ENCODE peak calls at places on chromosomes 16 and 17, in five cellular contexts. U is H1; K is aorta; H is effector memory CD4-positive, alpha-beta T cell; Y is A549. Z is an unnamed sample. For H3K4me1, the result is how much of the 10 kb centered on the place peaks cover.

GRCh38 chr16:85872666-85873561 is 26.0 kb upstream of the IRF8 start:
- DNase-seq in U (no peak), K (peak), H (no peak), Y (no peak), Z (no peak)

GRCh38 chr16:75624921-75625334 is 1.8 kb upstream of the ADAT1 start:
- DNase-seq in U (no peak), K (no peak), H (no peak), Y (peak), Z (no peak)

GRCh38 chr17:17691468-17692263 is 10.4 kb downstream of the RAI1 start:
- DNase-seq in U (no peak), K (no peak), H (no peak), Y (no peak), Z (no peak)

GRCh38 chr17:50144845-50145531 is 5.5 kb downstream of the PPP1R9B start:
- DNase-seq in U (no peak), K (no peak), H (no peak), Y (no peak), Z (no peak)

GRCh38 chr16:62882552-62883221 is 846.4 kb upstream of the CDH8 start:
- DNase-seq in U (no peak), K (no peak), H (no peak), Y (no peak), Z (no peak)

GRCh38 chr16:860891-861290 is 60.4 kb upstream of the GNG13 start:
- DNase-seq in U (no peak), K (no peak), H (no peak), Y (no peak), Z (no peak)

GRCh38 chr16:14375132-14375491 is 254.9 kb downstream of the PARN start:
- DNase-seq in U (no peak), K (no peak), H (no peak), Y (no peak), Z (no peak)

GRCh38 chr16:11669380-11670146 is 1.3 kb downstream of the SNN start:
- DNase-seq in U (no peak), K (peak), H (no peak), Y (no peak), Z (no peak)

GRCh38 chr16:4116328-4117249 is at the start of gene ADCY9:
- DNase-seq in U (peak), K (peak), H (peak), Y (peak), Z (peak)

GRCh38 chr17:68036304-68037147 is 991 bp downstream of the KPNA2 start:
- DNase-seq in U (no peak), K (no peak), H (no peak), Y (no peak), Z (no peak)

GRCh38 chr16:75317101-75317522 is 65.7 kb upstream of the BCAR1 start:
- DNase-seq in U (no peak), K (no peak), H (no peak), Y (no peak), Z (no peak)

GRCh38 chr17:61404702-61405046 is 5.0 kb downstream of the TBX2 start:
- DNase-seq in U (peak), K (peak), H (no peak), Y (no peak), Z (no peak)

GRCh38 chr17:1928976-1929375 is 96.2 kb downstream of the RTN4RL1 start:
- DNase-seq in U (no peak), K (no peak), H (no peak), Y (no peak), Z (no peak)

GRCh38 chr17:47895254-47895855 is 681 bp upstream of the SP2 start:
- DNase-seq in U (no peak), K (no peak), H (peak), Y (peak), Z (no peak)

GRCh38 chr17:5122586-5123342 is 6.9 kb downstream of the USP6 start:
- DNase-seq in U (peak), K (no peak), H (no peak), Y (no peak), Z (no peak)

GRCh38 chr17:44557653-44558285 is 485 bp downstream of the FZD2 start:
- DNase-seq in U (peak), K (peak), H (no peak), Y (peak), Z (no peak)

GRCh38 chr17:76545918-76546555 is 6.2 kb downstream of the PRCD start:
- DNase-seq in U (no peak), K (no peak), H (no peak), Y (no peak), Z (no peak)

GRCh38 chr17:27810902-27811557 is 10.7 kb upstream of the NOS2 start:
- DNase-seq in U (no peak), K (no peak), H (no peak), Y (peak), Z (no peak)

GRCh38 chr17:35489944-35490343 is 41.4 kb upstream of the SLFN13 start:
- DNase-seq in U (peak), K (no peak), H (no peak), Y (no peak), Z (no peak)

GRCh38 chr17:8226536-8227237 is 16.3 kb upstream of the AURKB start:
- DNase-seq in U (peak), K (peak), H (no peak), Y (peak), Z (no peak)

GRCh38 chr16:10518479-10519041 is 61.8 kb downstream of the EMP2 start:
- DNase-seq in U (no peak), K (no peak), H (no peak), Y (no peak), Z (no peak)

GRCh38 chr17:21291862-21292261 is 7.4 kb downstream of the MAP2K3 start:
- DNase-seq in U (no peak), K (no peak), H (no peak), Y (no peak), Z (no peak)

GRCh38 chr17:62653831-62654829 is 26.7 kb downstream of the MRC2 start:
- DNase-seq in U (no peak), K (peak), H (no peak), Y (no peak), Z (no peak)

GRCh38 chr16:16992986-16993783 is 477.6 kb downstream of the XYLT1 start:
- DNase-seq in U (no peak), K (no peak), H (no peak), Y (no peak), Z (peak)

GRCh38 chr17:17380156-17380925 is 77.2 kb downstream of the NT5M start:
- DNase-seq in U (no peak), K (no peak), H (no peak), Y (no peak), Z (no peak)

GRCh38 chr16:74862743-74863244 is 88.2 kb upstream of the FA2H start:
- DNase-seq in U (no peak), K (no peak), H (no peak), Y (peak), Z (peak)

GRCh38 chr17:33905338-33905800 is 349.7 kb upstream of the CCL2 start:
- DNase-seq in U (no peak), K (no peak), H (no peak), Y (no peak), Z (no peak)

GRCh38 chr17:62616993-62617893 is 10.2 kb upstream of the MRC2 start:
- DNase-seq in U (peak), K (no peak), H (no peak), Y (no peak), Z (no peak)

GRCh38 chr17:75490953-75491649 is 24.2 kb downstream of the CASKIN2 start:
- DNase-seq in U (no peak), K (no peak), H (no peak), Y (no peak), Z (no peak)

DNA sequence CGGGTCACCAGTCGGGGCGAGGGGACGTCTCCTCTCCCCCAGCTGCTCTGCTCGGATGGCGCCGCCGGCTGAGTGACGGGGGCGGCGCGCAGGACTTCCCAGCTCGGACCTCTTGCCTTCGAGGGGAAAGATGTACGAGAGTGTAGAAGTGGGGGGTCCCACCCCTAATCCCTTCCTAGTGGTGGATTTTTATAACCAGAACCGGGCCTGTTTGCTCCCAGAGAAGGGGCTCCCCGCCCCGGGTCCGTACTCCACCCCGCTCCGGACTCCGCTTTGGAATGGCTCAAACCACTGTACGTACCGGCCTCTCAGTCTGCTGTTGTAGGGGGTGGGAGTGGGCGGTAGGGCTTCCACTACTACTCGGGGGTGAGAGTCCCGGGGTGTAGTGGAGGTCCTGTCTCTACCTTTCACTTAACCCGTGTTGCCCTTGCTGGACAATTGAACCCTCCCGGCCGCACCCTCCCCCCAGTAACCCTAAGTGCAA is 21.9 kb downstream of the GJD3 start:
- DNase-seq in U (peak), K (no peak), H (no peak), Y (no peak), Z (no peak)
- H3K4me3 ChIP-seq in U (peak), K (peak), H (peak), Y (peak), Z (peak)

GRCh38 chr17:82242698-82242976 is 13.8 kb downstream of the SLC16A3 start:
- DNase-seq in U (no peak), K (no peak), H (no peak), Y (no peak), Z (no peak)
- H3K4me1 ChIP-seq in U (under half), K (under half), H (under half), Y (half or more), Z (under half)

GRCh38 chr17:42459983-42460300 is 1.3 kb downstream of the ATP6V0A1 start:
- DNase-seq in U (no peak), K (no peak), H (no peak), Y (peak), Z (no peak)

GRCh38 chr17:42456223-42457106 is 2.2 kb upstream of the ATP6V0A1 start:
- DNase-seq in U (no peak), K (no peak), H (no peak), Y (peak), Z (no peak)

GRCh38 chr17:42459256-42459982 is 741 bp downstream of the ATP6V0A1 start:
- DNase-seq in U (no peak), K (peak), H (no peak), Y (peak), Z (no peak)

GRCh38 chr17:42458497-42459255 is at the start of gene ATP6V0A1:
- DNase-seq in U (peak), K (peak), H (peak), Y (peak), Z (peak)

GRCh38 chr17:42457107-42457787 is 1.4 kb upstream of the ATP6V0A1 start:
- DNase-seq in U (no peak), K (no peak), H (no peak), Y (no peak), Z (no peak)
- H3K27ac ChIP-seq in U (no peak), K (no peak), H (peak), Y (peak), Z (peak)

DNA sequence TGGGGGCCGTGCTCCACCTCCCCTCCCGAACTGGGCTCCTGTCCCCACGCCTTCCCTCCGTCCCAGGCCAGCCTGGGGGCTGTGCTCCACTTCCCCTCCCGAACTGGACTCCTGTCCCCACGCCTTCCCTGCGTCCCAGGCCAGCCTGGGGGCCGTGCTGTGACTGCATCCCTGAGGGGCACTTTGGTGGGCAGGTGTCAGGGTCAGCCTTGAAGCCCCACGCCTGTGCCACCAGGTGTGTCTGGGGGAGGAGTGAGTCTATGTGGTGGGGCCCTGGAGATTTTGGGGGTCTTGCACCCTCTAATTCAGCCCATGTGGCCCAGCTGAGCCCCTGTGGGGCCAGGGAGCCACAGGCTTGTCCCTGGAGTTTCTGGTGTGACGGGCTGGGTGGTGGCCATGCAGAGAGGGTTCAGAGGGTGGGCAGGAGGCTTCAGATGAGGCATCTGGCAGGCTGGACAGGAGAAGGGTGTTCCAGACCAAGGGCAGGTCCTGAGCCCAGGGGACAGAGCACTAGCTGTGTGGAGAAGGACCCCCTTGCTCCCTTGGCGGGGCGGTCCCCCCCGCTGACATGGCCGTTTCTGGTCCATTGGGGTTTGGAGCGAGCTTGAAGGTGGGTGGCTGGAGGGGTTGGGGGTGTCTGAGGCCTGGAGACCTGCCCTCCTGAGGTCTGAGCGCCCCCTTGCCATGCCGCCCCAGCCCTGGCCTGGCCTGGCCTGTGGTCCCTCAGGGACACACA is 8.2 kb downstream of the NHERF2 start:
- DNase-seq in U (no peak), K (no peak), H (no peak), Y (no peak), Z (no peak)
- H3K4me3 ChIP-seq in U (no peak), K (no peak), H (no peak), Y (peak), Z (no peak)

DNA sequence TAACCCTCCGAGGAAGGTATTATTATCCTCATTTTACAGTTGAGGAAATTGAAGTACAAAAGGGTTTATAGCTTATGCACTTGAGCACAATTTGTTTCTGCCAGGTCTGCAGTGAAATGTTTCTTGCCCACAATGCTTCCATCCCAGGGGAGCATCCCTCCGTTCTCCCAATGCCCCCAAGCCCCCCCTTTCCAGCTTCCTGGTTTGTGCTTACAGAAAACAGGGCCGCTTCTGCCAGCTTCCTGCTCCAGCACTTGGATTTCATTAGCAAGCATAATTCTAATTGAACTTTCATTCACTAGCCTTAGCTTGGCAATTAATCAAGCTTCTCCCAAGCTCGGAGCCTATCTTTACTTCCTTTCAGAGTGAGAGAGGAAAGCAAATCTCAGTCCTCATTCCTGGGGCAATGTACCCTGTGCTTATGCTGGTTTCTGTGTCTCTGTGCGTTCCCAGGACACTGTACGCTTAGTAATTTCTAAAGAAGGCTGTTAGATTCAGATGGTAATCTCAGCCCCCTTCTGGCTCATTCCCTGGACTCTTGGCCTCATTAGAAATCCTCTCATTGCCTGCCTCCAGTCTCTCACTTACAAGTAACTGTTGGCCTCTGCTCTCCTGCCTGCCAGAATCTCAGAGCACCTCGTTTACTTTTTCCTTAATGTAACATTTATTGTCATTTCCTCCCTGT is 141.6 kb downstream of the HS3ST2 start:
- DNase-seq in U (no peak), K (no peak), H (no peak), Y (no peak), Z (no peak)
- H3K4me1 ChIP-seq in U (under half), K (under half), H (under half), Y (under half), Z (under half)

DNA sequence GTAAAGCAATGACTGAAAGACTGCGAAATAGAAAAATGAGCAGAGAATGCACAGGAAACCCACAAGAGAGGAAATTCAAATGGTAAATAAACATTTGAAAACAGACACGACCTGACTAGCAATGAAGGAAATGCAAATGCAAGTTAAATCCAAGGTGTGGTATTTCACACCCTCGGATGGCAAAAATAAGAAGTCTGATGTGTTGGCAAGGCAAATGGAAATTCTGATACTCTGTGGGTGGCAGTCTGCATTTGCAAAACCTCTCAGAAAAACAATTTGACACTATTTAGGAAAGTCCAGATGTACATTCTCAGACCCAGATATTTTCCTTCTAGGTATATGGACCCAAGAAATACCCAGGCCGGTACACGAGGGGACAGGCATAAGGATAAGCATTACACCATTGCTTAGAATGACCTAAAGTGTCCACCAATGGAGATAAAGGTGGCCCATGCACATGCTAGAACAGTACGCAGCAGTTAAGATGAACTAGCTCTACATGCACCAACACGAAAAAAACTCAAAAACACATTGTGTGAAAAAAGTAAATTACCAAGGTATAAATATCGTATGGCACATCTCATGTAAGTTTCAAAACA is 116.7 kb downstream of the GAS7 start:
- DNase-seq in U (no peak), K (no peak), H (no peak), Y (no peak), Z (no peak)
- H3K27ac ChIP-seq in U (no peak), K (no peak), H (no peak), Y (no peak), Z (no peak)

GRCh38 chr16:2028146-2028545 is 1.4 kb downstream of the NHERF2 start:
- DNase-seq in U (no peak), K (no peak), H (no peak), Y (no peak), Z (no peak)
- H3K4me3 ChIP-seq in U (no peak), K (no peak), H (no peak), Y (peak), Z (no peak)

DNA sequence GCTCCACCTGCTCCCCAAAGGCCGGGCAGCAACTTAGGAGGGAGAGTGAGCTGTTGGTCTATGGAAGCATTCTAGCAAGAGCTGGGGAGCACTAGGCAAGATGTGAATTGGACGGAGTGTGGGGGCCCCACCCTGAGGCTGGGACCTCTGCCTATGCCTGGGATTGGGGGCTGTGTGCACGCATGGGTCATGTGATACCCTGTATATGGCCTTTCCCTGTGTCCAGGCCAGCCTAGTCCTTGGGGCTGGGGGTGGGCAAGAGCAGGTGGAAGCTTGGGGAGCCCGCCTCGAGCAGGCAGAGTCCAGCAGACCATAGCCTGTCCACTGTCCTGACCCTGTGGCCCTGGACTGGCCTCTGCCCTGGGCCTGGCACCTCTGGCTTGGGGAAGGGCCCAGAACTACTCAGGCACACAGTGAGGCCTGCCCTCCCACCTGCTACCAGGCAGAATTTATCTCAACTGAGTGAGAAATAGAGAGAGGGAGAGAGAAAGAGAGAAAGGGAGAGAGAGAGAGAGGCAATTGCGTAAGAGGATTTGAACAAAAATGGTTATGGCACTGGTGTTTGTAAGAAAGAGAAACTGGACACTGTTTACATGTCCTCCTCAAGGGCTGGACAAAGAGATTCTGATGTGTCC is 19.1 kb downstream of the PDP2 start:
- DNase-seq in U (no peak), K (no peak), H (no peak), Y (no peak), Z (no peak)
- H3K4me1 ChIP-seq in U (under half), K (under half), H (under half), Y (under half), Z (under half)

GRCh38 chr16:70429888-70430666 is 8.8 kb downstream of the ST3GAL2 start:
- DNase-seq in U (no peak), K (no peak), H (no peak), Y (no peak), Z (no peak)
- H3K27ac ChIP-seq in U (peak), K (no peak), H (peak), Y (peak), Z (peak)